ENCODE peak calls at places on chromosomes 11 and 22, in nine cellular contexts. One of them, this sample, is unnamed.

GRCh38 chr22:36573815-36574350 is 44.9 kb upstream of the EIF3D start:
- DNase-seq in right atrium auricular region: no peak
- DNase-seq in A549: no peak
- DNase-seq in memory B cell: no peak
- DNase-seq in activated naive CD4-positive, alpha-beta T cell treated with anti-CD3 and anti-CD28 coated beads, Interleukin-2, amount 10 ng/mL, durations not matched to agents 7 days and 5 days: no peak
- DNase-seq in brain microvascular endothelial cell: no peak
- DNase-seq in PC-9: no peak
- DNase-seq in stimulated activated CD8-positive, alpha-beta memory T cell treated with anti-CD3 and anti-CD28 coated beads, Interleukin-15, amount 100 ng/mL, for 24 hours: no peak
- DNase-seq in NCI-H460: no peak
- DNase-seq in this sample: no peak

GRCh38 chr22:35051034-35051535 is 14.9 kb upstream of the ISX start:
- DNase-seq in activated naive CD4-positive, alpha-beta T cell treated with anti-CD3 and anti-CD28 coated beads, Interleukin-2, amount 10 ng/mL, durations not matched to agents 7 days and 5 days: no peak
- DNase-seq in brain microvascular endothelial cell: no peak
- DNase-seq in stimulated activated CD8-positive, alpha-beta memory T cell treated with anti-CD3 and anti-CD28 coated beads, Interleukin-15, amount 100 ng/mL, for 24 hours: no peak
- DNase-seq in memory B cell: no peak
- DNase-seq in right atrium auricular region: no peak
- DNase-seq in PC-9: no peak
- DNase-seq in NCI-H460: no peak
- DNase-seq in A549: no peak
- DNase-seq in this sample: no peak

GRCh38 chr11:35058318-35058717 is 80.7 kb upstream of the CD44 start:
- DNase-seq in brain microvascular endothelial cell: no peak
- DNase-seq in stimulated activated CD8-positive, alpha-beta memory T cell treated with anti-CD3 and anti-CD28 coated beads, Interleukin-15, amount 100 ng/mL, for 24 hours: no peak
- DNase-seq in PC-9: no peak
- DNase-seq in memory B cell: no peak
- DNase-seq in A549: no peak
- DNase-seq in right atrium auricular region: no peak
- DNase-seq in activated naive CD4-positive, alpha-beta T cell treated with anti-CD3 and anti-CD28 coated beads, Interleukin-2, amount 10 ng/mL, durations not matched to agents 7 days and 5 days: no peak
- DNase-seq in NCI-H460: no peak
- DNase-seq in this sample: no peak

GRCh38 chr11:7538466-7539454 is 25.0 kb downstream of the PPFIBP2 start:
- DNase-seq in A549: no peak
- DNase-seq in stimulated activated CD8-positive, alpha-beta memory T cell treated with anti-CD3 and anti-CD28 coated beads, Interleukin-15, amount 100 ng/mL, for 24 hours: no peak
- DNase-seq in right atrium auricular region: no peak
- DNase-seq in PC-9: peak; percentile 67
- DNase-seq in NCI-H460: no peak
- DNase-seq in brain microvascular endothelial cell: no peak
- DNase-seq in activated naive CD4-positive, alpha-beta T cell treated with anti-CD3 and anti-CD28 coated beads, Interleukin-2, amount 10 ng/mL, durations not matched to agents 7 days and 5 days: no peak
- DNase-seq in memory B cell: no peak
- DNase-seq in this sample: no peak

GRCh38 chr11:117374316-117374715 is 46.7 kb downstream of the CEP164 start:
- DNase-seq in stimulated activated CD8-positive, alpha-beta memory T cell treated with anti-CD3 and anti-CD28 coated beads, Interleukin-15, amount 100 ng/mL, for 24 hours: no peak
- DNase-seq in A549: no peak
- DNase-seq in NCI-H460: no peak
- DNase-seq in PC-9: no peak
- DNase-seq in memory B cell: no peak
- DNase-seq in activated naive CD4-positive, alpha-beta T cell treated with anti-CD3 and anti-CD28 coated beads, Interleukin-2, amount 10 ng/mL, durations not matched to agents 7 days and 5 days: no peak
- DNase-seq in right atrium auricular region: no peak
- DNase-seq in brain microvascular endothelial cell: no peak
- DNase-seq in this sample: no peak

GRCh38 chr11:10294289-10294953 is 402 bp upstream of the SBF2 start:
- DNase-seq in PC-9: peak; percentile 41
- DNase-seq in activated naive CD4-positive, alpha-beta T cell treated with anti-CD3 and anti-CD28 coated beads, Interleukin-2, amount 10 ng/mL, durations not matched to agents 7 days and 5 days: no peak
- DNase-seq in right atrium auricular region: no peak
- DNase-seq in A549: peak; percentile 41
- DNase-seq in brain microvascular endothelial cell: peak; percentile 42
- DNase-seq in NCI-H460: no peak
- DNase-seq in memory B cell: no peak
- DNase-seq in stimulated activated CD8-positive, alpha-beta memory T cell treated with anti-CD3 and anti-CD28 coated beads, Interleukin-15, amount 100 ng/mL, for 24 hours: no peak
- DNase-seq in this sample: no peak

GRCh38 chr11:78961938-78962701 is 387.5 kb upstream of the NARS2 start:
- DNase-seq in brain microvascular endothelial cell: peak; percentile 18
- DNase-seq in right atrium auricular region: no peak
- DNase-seq in A549: no peak
- DNase-seq in memory B cell: no peak
- DNase-seq in PC-9: no peak
- DNase-seq in activated naive CD4-positive, alpha-beta T cell treated with anti-CD3 and anti-CD28 coated beads, Interleukin-2, amount 10 ng/mL, durations not matched to agents 7 days and 5 days: no peak
- DNase-seq in stimulated activated CD8-positive, alpha-beta memory T cell treated with anti-CD3 and anti-CD28 coated beads, Interleukin-15, amount 100 ng/mL, for 24 hours: no peak
- DNase-seq in NCI-H460: no peak
- DNase-seq in this sample: no peak

GRCh38 chr11:69039501-69039900 is 9.2 kb upstream of the TPCN2 start:
- DNase-seq in memory B cell: no peak
- DNase-seq in right atrium auricular region: no peak
- DNase-seq in A549: no peak
- DNase-seq in PC-9: no peak
- DNase-seq in activated naive CD4-positive, alpha-beta T cell treated with anti-CD3 and anti-CD28 coated beads, Interleukin-2, amount 10 ng/mL, durations not matched to agents 7 days and 5 days: no peak
- DNase-seq in stimulated activated CD8-positive, alpha-beta memory T cell treated with anti-CD3 and anti-CD28 coated beads, Interleukin-15, amount 100 ng/mL, for 24 hours: no peak
- DNase-seq in NCI-H460: no peak
- DNase-seq in brain microvascular endothelial cell: no peak
- DNase-seq in this sample: no peak

GRCh38 chr11:111944139-111944538 is 7.0 kb downstream of the DIXDC1 start:
- DNase-seq in A549: no peak
- DNase-seq in memory B cell: no peak
- DNase-seq in right atrium auricular region: peak; percentile 62
- DNase-seq in stimulated activated CD8-positive, alpha-beta memory T cell treated with anti-CD3 and anti-CD28 coated beads, Interleukin-15, amount 100 ng/mL, for 24 hours: no peak
- DNase-seq in brain microvascular endothelial cell: peak; percentile 83
- DNase-seq in activated naive CD4-positive, alpha-beta T cell treated with anti-CD3 and anti-CD28 coated beads, Interleukin-2, amount 10 ng/mL, durations not matched to agents 7 days and 5 days: no peak
- DNase-seq in PC-9: peak; percentile 86
- DNase-seq in NCI-H460: no peak
- DNase-seq in this sample: no peak

GRCh38 chr11:23257088-23257487 is 396.8 kb upstream of the CCDC179 start:
- DNase-seq in activated naive CD4-positive, alpha-beta T cell treated with anti-CD3 and anti-CD28 coated beads, Interleukin-2, amount 10 ng/mL, durations not matched to agents 7 days and 5 days: no peak
- DNase-seq in brain microvascular endothelial cell: no peak
- DNase-seq in stimulated activated CD8-positive, alpha-beta memory T cell treated with anti-CD3 and anti-CD28 coated beads, Interleukin-15, amount 100 ng/mL, for 24 hours: no peak
- DNase-seq in right atrium auricular region: no peak
- DNase-seq in NCI-H460: no peak
- DNase-seq in memory B cell: no peak
- DNase-seq in PC-9: no peak
- DNase-seq in A549: no peak
- DNase-seq in this sample: no peak

GRCh38 chr11:23577296-23577695 is 717.0 kb upstream of the CCDC179 start:
- DNase-seq in memory B cell: no peak
- DNase-seq in PC-9: no peak
- DNase-seq in right atrium auricular region: no peak
- DNase-seq in activated naive CD4-positive, alpha-beta T cell treated with anti-CD3 and anti-CD28 coated beads, Interleukin-2, amount 10 ng/mL, durations not matched to agents 7 days and 5 days: no peak
- DNase-seq in brain microvascular endothelial cell: no peak
- DNase-seq in stimulated activated CD8-positive, alpha-beta memory T cell treated with anti-CD3 and anti-CD28 coated beads, Interleukin-15, amount 100 ng/mL, for 24 hours: no peak
- DNase-seq in A549: no peak
- DNase-seq in NCI-H460: no peak
- DNase-seq in this sample: no peak

GRCh38 chr22:23840026-23840425 is 1.2 kb upstream of the DERL3 start:
- DNase-seq in A549: no peak
- DNase-seq in activated naive CD4-positive, alpha-beta T cell treated with anti-CD3 and anti-CD28 coated beads, Interleukin-2, amount 10 ng/mL, durations not matched to agents 7 days and 5 days: no peak
- DNase-seq in brain microvascular endothelial cell: no peak
- DNase-seq in PC-9: no peak
- DNase-seq in memory B cell: no peak
- DNase-seq in stimulated activated CD8-positive, alpha-beta memory T cell treated with anti-CD3 and anti-CD28 coated beads, Interleukin-15, amount 100 ng/mL, for 24 hours: no peak
- DNase-seq in NCI-H460: no peak
- DNase-seq in right atrium auricular region: no peak
- DNase-seq in this sample: no peak

GRCh38 chr11:59676205-59676604 is 7.4 kb upstream of the PATL1 start:
- DNase-seq in A549: no peak
- DNase-seq in brain microvascular endothelial cell: no peak
- DNase-seq in stimulated activated CD8-positive, alpha-beta memory T cell treated with anti-CD3 and anti-CD28 coated beads, Interleukin-15, amount 100 ng/mL, for 24 hours: no peak
- DNase-seq in right atrium auricular region: no peak
- DNase-seq in activated naive CD4-positive, alpha-beta T cell treated with anti-CD3 and anti-CD28 coated beads, Interleukin-2, amount 10 ng/mL, durations not matched to agents 7 days and 5 days: no peak
- DNase-seq in PC-9: no peak
- DNase-seq in memory B cell: no peak
- DNase-seq in NCI-H460: no peak
- DNase-seq in this sample: no peak

This sample was measured in activated gamma-delta T cell.